ENCODE peak calls at places on chromosomes 3 and 15, in five cellular contexts. I, A, P, R and W are unnamed samples. For H3K27me3, the result is how much of the 10 kb centered on the place peaks cover.

GRCh38 chr15:70625438-70625837 is 137.9 kb downstream of the UACA start:
- DNase-seq in I (no peak), P (no peak), A (no peak), R (no peak), W (no peak)

GRCh38 chr3:42222942-42223693 is 42.9 kb downstream of the CCK start:
- DNase-seq in R (no peak), P (no peak), A (no peak), I (no peak), W (no peak)

GRCh38 chr15:45548753-45549520 is 26.4 kb upstream of the SLC30A4 start:
- DNase-seq in A (no peak), R (no peak), P (no peak), I (no peak), W (no peak)

GRCh38 chr3:25831578-25831977 is 41.7 kb downstream of the OXSM start:
- DNase-seq in R (no peak), I (no peak), P (no peak), A (peak), W (no peak)

GRCh38 chr15:74826372-74826819 is at the start of gene CPLX3:
- DNase-seq in I (no peak), R (no peak), A (no peak), P (no peak), W (no peak)

GRCh38 chr3:134625462-134625861 is 25.4 kb downstream of the KY start:
- DNase-seq in I (no peak), R (peak), A (no peak), P (no peak), W (peak)

GRCh38 chr3:115851571-115851970 is 228.3 kb downstream of the GAP43 start:
- DNase-seq in P (no peak), I (no peak), R (no peak), A (no peak), W (no peak)

GRCh38 chr3:197356275-197356674 is 57.9 kb upstream of the DLG1 start:
- DNase-seq in A (no peak), P (no peak), I (peak), R (no peak), W (no peak)

GRCh38 chr15:77507911-77508310 is 87.2 kb downstream of the HMG20A start:
- DNase-seq in I (peak), A (peak), R (no peak), P (no peak), W (peak)

GRCh38 chr3:191133359-191133758 is 65.7 kb upstream of the OSTN start:
- DNase-seq in P (no peak), R (no peak), I (no peak), A (no peak), W (no peak)

GRCh38 chr3:165491487-165491886 is 295.3 kb upstream of the SLITRK3 start:
- DNase-seq in R (no peak), A (no peak), P (no peak), I (no peak), W (no peak)

GRCh38 chr15:78922527-78922926 is 22.3 kb downstream of the CTSH start:
- DNase-seq in A (no peak), P (no peak), I (no peak), R (no peak), W (no peak)

GRCh38 chr15:78921517-78921916 is 23.3 kb downstream of the CTSH start:
- DNase-seq in I (no peak), A (no peak), P (no peak), R (no peak), W (no peak)

GRCh38 chr15:78925076-78925624 is 19.7 kb downstream of the CTSH start:
- DNase-seq in P (no peak), R (no peak), A (no peak), I (no peak), W (peak)

GRCh38 chr15:78921940-78922339 is 22.9 kb downstream of the CTSH start:
- DNase-seq in R (no peak), A (no peak), P (no peak), I (no peak), W (no peak)

GRCh38 chr15:78923480-78924360 is 21.1 kb downstream of the CTSH start:
- DNase-seq in P (no peak), A (no peak), I (no peak), R (no peak), W (peak)
- H3K27ac ChIP-seq in P (no peak), A (no peak), I (no peak), R (no peak), W (peak)

GRCh38 chr15:92682772-92683510 is 27.4 kb upstream of the FAM174B start:
- DNase-seq in I (peak), R (no peak), P (no peak), A (no peak), W (no peak)

GRCh38 chr15:92687183-92687582 is 31.6 kb upstream of the FAM174B start:
- DNase-seq in A (no peak), P (no peak), I (no peak), R (no peak), W (no peak)

GRCh38 chr15:92677998-92678397 is 22.4 kb upstream of the FAM174B start:
- DNase-seq in I (no peak), A (no peak), R (no peak), P (peak), W (no peak)

GRCh38 chr15:92681141-92681622 is 25.6 kb upstream of the FAM174B start:
- DNase-seq in P (no peak), I (peak), R (no peak), A (no peak), W (no peak)

DNA sequence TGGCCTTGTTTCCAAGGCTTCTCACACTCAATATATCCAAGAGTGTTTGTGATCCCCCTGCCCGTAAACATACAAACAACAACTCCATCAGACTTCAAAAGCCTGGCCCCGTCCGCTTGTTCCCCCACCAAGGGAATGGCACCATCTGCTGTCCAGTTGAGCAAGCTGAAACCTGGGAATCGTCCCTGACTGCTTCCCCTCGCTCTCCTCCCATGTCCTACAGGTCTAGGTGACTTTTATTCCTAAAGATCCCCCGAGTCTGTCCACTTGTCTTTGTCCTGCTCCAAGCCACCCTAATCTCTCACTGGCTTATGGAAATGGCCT is 27.9 kb upstream of the FAM174B start:
- DNase-seq in R (peak), I (peak), P (peak), A (no peak), W (peak)
- TF ChIP-seq CTCF in R (no peak), I (peak), P (peak), A (no peak), W (peak)

GRCh38 chr15:73766598-73766997 is 13.4 kb upstream of the INSYN1 start:
- DNase-seq in I (no peak), R (no peak), A (no peak), P (no peak), W (no peak)
- H3K27me3 ChIP-seq in I (under half), R (under half), A (under half), P (under half), W (under half)

DNA sequence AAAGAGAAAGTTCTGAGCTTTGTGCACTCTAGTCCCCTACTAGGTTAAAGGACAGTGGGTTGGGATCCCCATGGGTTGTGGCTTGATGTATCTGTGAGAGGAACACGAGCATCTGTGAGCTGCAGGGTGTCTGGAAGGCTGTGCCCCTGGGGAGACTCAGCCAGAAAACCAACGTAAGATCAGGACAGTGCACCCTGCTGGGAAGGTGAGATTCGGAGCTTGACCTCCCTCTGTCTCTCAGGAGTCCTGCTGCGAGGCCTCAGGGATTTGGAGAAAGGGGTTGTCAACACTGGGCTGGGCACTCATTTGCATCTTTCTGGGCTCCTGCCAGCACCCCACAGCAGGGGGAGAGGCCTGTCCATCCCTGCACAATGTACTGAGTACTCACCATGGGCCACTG is 15.2 kb downstream of the ANKRD63 start:
- DNase-seq in P (no peak), I (no peak), R (no peak), A (no peak), W (no peak)
- H3K27ac ChIP-seq in P (no peak), I (no peak), R (no peak), A (no peak), W (no peak)

GRCh38 chr3:16264708-16265454 is at the start of the genes DPH3 and OXNAD1:
- DNase-seq in R (peak), P (peak), A (peak), I (peak), W (peak)
- TF ChIP-seq CTCF in R (no peak), P (peak), A (no peak), I (no peak), W (peak)

DNA sequence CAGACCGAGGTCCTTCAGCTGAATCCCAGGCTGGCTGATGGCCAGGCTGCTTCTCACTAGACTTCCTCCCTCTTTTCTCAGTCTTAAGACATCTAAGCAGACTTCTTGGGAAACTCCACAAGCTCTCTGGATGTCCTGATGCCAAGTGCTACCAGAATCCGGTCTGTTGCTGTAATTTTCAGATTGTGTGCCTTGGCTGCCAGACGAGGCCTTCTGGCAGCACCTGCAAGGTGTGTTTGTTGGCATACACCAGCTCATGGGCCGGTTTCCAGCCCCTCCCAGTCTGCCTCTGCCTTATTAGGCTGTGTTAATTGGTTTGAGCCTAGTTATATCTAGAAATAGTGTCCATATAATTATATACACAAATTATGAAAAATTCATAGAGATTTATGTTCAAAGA is 120.6 kb downstream of the TNIK start:
- DNase-seq in A (no peak), R (peak), I (no peak), P (peak), W (no peak)
- H3K27me3 ChIP-seq in A (under half), R (under half), I (under half), P (under half), W (under half)

GRCh38 chr3:4776980-4777581 is 202.2 kb upstream of the BHLHE40 start:
- DNase-seq in A (peak), I (no peak), R (peak), P (no peak), W (no peak)
- H3K27ac ChIP-seq in A (peak), I (peak), R (peak), P (no peak), W (peak)